ENCODE peak calls at places on chromosomes 5 and 9, in eight cellular contexts. One of them, this sample, is unnamed.

GRCh38 chr9:126902160-126902559 is 12.4 kb upstream of the RALGPS1 start:
- DNase-seq in activated CD4-positive, alpha-beta T cell treated with anti-CD3 and anti-CD28 coated beads, Interleukin-2, amount 50 U/mL, for 24 hours: no peak
- DNase-seq in GM18507: no peak
- DNase-seq in naive thymus-derived CD8-positive, alpha-beta T cell: no peak
- DNase-seq in cerebellar cortex: no peak
- DNase-seq in GM04503: no peak
- DNase-seq in HS-27A: no peak
- DNase-seq in stimulated activated naive CD8-positive, alpha-beta T cell treated with anti-CD3 and anti-CD28 coated beads, Interleukin-15, Interleukin-2, amounts not matched to agents 100 U/mL and 50 U/mL, for 24 hours: no peak
- DNase-seq in this sample: no peak

GRCh38 chr9:116074658-116075057 is 78.9 kb upstream of the PAPPA start:
- DNase-seq in GM04503: no peak
- DNase-seq in cerebellar cortex: no peak
- DNase-seq in activated CD4-positive, alpha-beta T cell treated with anti-CD3 and anti-CD28 coated beads, Interleukin-2, amount 50 U/mL, for 24 hours: no peak
- DNase-seq in HS-27A: no peak
- DNase-seq in naive thymus-derived CD8-positive, alpha-beta T cell: no peak
- DNase-seq in stimulated activated naive CD8-positive, alpha-beta T cell treated with anti-CD3 and anti-CD28 coated beads, Interleukin-15, Interleukin-2, amounts not matched to agents 100 U/mL and 50 U/mL, for 24 hours: no peak
- DNase-seq in GM18507: no peak
- DNase-seq in this sample: no peak

GRCh38 chr5:141135030-141135717 is at the start of gene PCDHB5:
- DNase-seq in activated CD4-positive, alpha-beta T cell treated with anti-CD3 and anti-CD28 coated beads, Interleukin-2, amount 50 U/mL, for 24 hours: no peak
- DNase-seq in cerebellar cortex: peak
- DNase-seq in naive thymus-derived CD8-positive, alpha-beta T cell: no peak
- DNase-seq in GM18507: no peak
- DNase-seq in HS-27A: no peak
- DNase-seq in stimulated activated naive CD8-positive, alpha-beta T cell treated with anti-CD3 and anti-CD28 coated beads, Interleukin-15, Interleukin-2, amounts not matched to agents 100 U/mL and 50 U/mL, for 24 hours: no peak
- DNase-seq in GM04503: no peak
- DNase-seq in this sample: no peak

GRCh38 chr5:170752257-170753215 is 31.0 kb upstream of the GABRP start:
- DNase-seq in naive thymus-derived CD8-positive, alpha-beta T cell: no peak
- DNase-seq in HS-27A: no peak
- DNase-seq in GM04503: no peak
- DNase-seq in activated CD4-positive, alpha-beta T cell treated with anti-CD3 and anti-CD28 coated beads, Interleukin-2, amount 50 U/mL, for 24 hours: no peak
- DNase-seq in cerebellar cortex: no peak
- DNase-seq in GM18507: no peak
- DNase-seq in stimulated activated naive CD8-positive, alpha-beta T cell treated with anti-CD3 and anti-CD28 coated beads, Interleukin-15, Interleukin-2, amounts not matched to agents 100 U/mL and 50 U/mL, for 24 hours: no peak
- DNase-seq in this sample: no peak

GRCh38 chr5:81838307-81838906 is 87.5 kb upstream of the SSBP2 start:
- DNase-seq in HS-27A: no peak
- DNase-seq in GM04503: no peak
- DNase-seq in GM18507: no peak
- DNase-seq in activated CD4-positive, alpha-beta T cell treated with anti-CD3 and anti-CD28 coated beads, Interleukin-2, amount 50 U/mL, for 24 hours: no peak
- DNase-seq in naive thymus-derived CD8-positive, alpha-beta T cell: no peak
- DNase-seq in cerebellar cortex: peak
- DNase-seq in stimulated activated naive CD8-positive, alpha-beta T cell treated with anti-CD3 and anti-CD28 coated beads, Interleukin-15, Interleukin-2, amounts not matched to agents 100 U/mL and 50 U/mL, for 24 hours: no peak
- DNase-seq in this sample: no peak

GRCh38 chr9:129816501-129817435 is 7.2 kb downstream of the TOR1A start:
- DNase-seq in GM18507: no peak
- DNase-seq in stimulated activated naive CD8-positive, alpha-beta T cell treated with anti-CD3 and anti-CD28 coated beads, Interleukin-15, Interleukin-2, amounts not matched to agents 100 U/mL and 50 U/mL, for 24 hours: no peak
- DNase-seq in GM04503: no peak
- DNase-seq in cerebellar cortex: peak
- DNase-seq in HS-27A: no peak
- DNase-seq in naive thymus-derived CD8-positive, alpha-beta T cell: no peak
- DNase-seq in activated CD4-positive, alpha-beta T cell treated with anti-CD3 and anti-CD28 coated beads, Interleukin-2, amount 50 U/mL, for 24 hours: no peak
- DNase-seq in this sample: no peak

GRCh38 chr5:55577353-55578060 is 42.7 kb upstream of the PLPP1 start:
- DNase-seq in stimulated activated naive CD8-positive, alpha-beta T cell treated with anti-CD3 and anti-CD28 coated beads, Interleukin-15, Interleukin-2, amounts not matched to agents 100 U/mL and 50 U/mL, for 24 hours: no peak
- DNase-seq in cerebellar cortex: no peak
- DNase-seq in GM18507: no peak
- DNase-seq in HS-27A: no peak
- DNase-seq in GM04503: no peak
- DNase-seq in naive thymus-derived CD8-positive, alpha-beta T cell: no peak
- DNase-seq in activated CD4-positive, alpha-beta T cell treated with anti-CD3 and anti-CD28 coated beads, Interleukin-2, amount 50 U/mL, for 24 hours: no peak
- DNase-seq in this sample: no peak

GRCh38 chr9:132447346-132447745 is 37.3 kb downstream of the CFAP77 start:
- DNase-seq in HS-27A: no peak
- DNase-seq in cerebellar cortex: no peak
- DNase-seq in naive thymus-derived CD8-positive, alpha-beta T cell: no peak
- DNase-seq in activated CD4-positive, alpha-beta T cell treated with anti-CD3 and anti-CD28 coated beads, Interleukin-2, amount 50 U/mL, for 24 hours: no peak
- DNase-seq in stimulated activated naive CD8-positive, alpha-beta T cell treated with anti-CD3 and anti-CD28 coated beads, Interleukin-15, Interleukin-2, amounts not matched to agents 100 U/mL and 50 U/mL, for 24 hours: no peak
- DNase-seq in GM18507: no peak
- DNase-seq in GM04503: no peak
- DNase-seq in this sample: no peak

GRCh38 chr5:173457482-173457881 is 129.3 kb upstream of the STC2 start:
- DNase-seq in cerebellar cortex: no peak
- DNase-seq in HS-27A: no peak
- DNase-seq in stimulated activated naive CD8-positive, alpha-beta T cell treated with anti-CD3 and anti-CD28 coated beads, Interleukin-15, Interleukin-2, amounts not matched to agents 100 U/mL and 50 U/mL, for 24 hours: no peak
- DNase-seq in GM18507: no peak
- DNase-seq in activated CD4-positive, alpha-beta T cell treated with anti-CD3 and anti-CD28 coated beads, Interleukin-2, amount 50 U/mL, for 24 hours: no peak
- DNase-seq in naive thymus-derived CD8-positive, alpha-beta T cell: no peak
- DNase-seq in GM04503: no peak
- DNase-seq in this sample: no peak

GRCh38 chr5:112418412-112419049 is 546 bp downstream of the EPB41L4A start:
- DNase-seq in GM04503: no peak
- DNase-seq in activated CD4-positive, alpha-beta T cell treated with anti-CD3 and anti-CD28 coated beads, Interleukin-2, amount 50 U/mL, for 24 hours: no peak
- DNase-seq in cerebellar cortex: no peak
- DNase-seq in naive thymus-derived CD8-positive, alpha-beta T cell: no peak
- DNase-seq in HS-27A: no peak
- DNase-seq in stimulated activated naive CD8-positive, alpha-beta T cell treated with anti-CD3 and anti-CD28 coated beads, Interleukin-15, Interleukin-2, amounts not matched to agents 100 U/mL and 50 U/mL, for 24 hours: peak
- DNase-seq in GM18507: no peak
- DNase-seq in this sample: no peak

GRCh38 chr5:143261748-143262392 is 141.6 kb downstream of the NR3C1 start:
- DNase-seq in activated CD4-positive, alpha-beta T cell treated with anti-CD3 and anti-CD28 coated beads, Interleukin-2, amount 50 U/mL, for 24 hours: no peak
- DNase-seq in cerebellar cortex: no peak
- DNase-seq in GM18507: no peak
- DNase-seq in naive thymus-derived CD8-positive, alpha-beta T cell: no peak
- DNase-seq in GM04503: no peak
- DNase-seq in stimulated activated naive CD8-positive, alpha-beta T cell treated with anti-CD3 and anti-CD28 coated beads, Interleukin-15, Interleukin-2, amounts not matched to agents 100 U/mL and 50 U/mL, for 24 hours: peak
- DNase-seq in HS-27A: no peak
- DNase-seq in this sample: no peak

GRCh38 chr9:22241611-22242010 is 205.0 kb upstream of the DMRTA1 start:
- DNase-seq in stimulated activated naive CD8-positive, alpha-beta T cell treated with anti-CD3 and anti-CD28 coated beads, Interleukin-15, Interleukin-2, amounts not matched to agents 100 U/mL and 50 U/mL, for 24 hours: no peak
- DNase-seq in GM18507: no peak
- DNase-seq in cerebellar cortex: no peak
- DNase-seq in GM04503: no peak
- DNase-seq in naive thymus-derived CD8-positive, alpha-beta T cell: no peak
- DNase-seq in activated CD4-positive, alpha-beta T cell treated with anti-CD3 and anti-CD28 coated beads, Interleukin-2, amount 50 U/mL, for 24 hours: no peak
- DNase-seq in HS-27A: no peak
- DNase-seq in this sample: no peak

GRCh38 chr9:137762414-137763061 is 115.0 kb upstream of the CACNA1B start:
- DNase-seq in activated CD4-positive, alpha-beta T cell treated with anti-CD3 and anti-CD28 coated beads, Interleukin-2, amount 50 U/mL, for 24 hours: no peak
- DNase-seq in naive thymus-derived CD8-positive, alpha-beta T cell: no peak
- DNase-seq in stimulated activated naive CD8-positive, alpha-beta T cell treated with anti-CD3 and anti-CD28 coated beads, Interleukin-15, Interleukin-2, amounts not matched to agents 100 U/mL and 50 U/mL, for 24 hours: no peak
- DNase-seq in HS-27A: no peak
- DNase-seq in GM18507: peak
- DNase-seq in cerebellar cortex: no peak
- DNase-seq in GM04503: no peak
- DNase-seq in this sample: peak

GRCh38 chr9:109212768-109213167 is 45.7 kb upstream of the FRRS1L start:
- DNase-seq in activated CD4-positive, alpha-beta T cell treated with anti-CD3 and anti-CD28 coated beads, Interleukin-2, amount 50 U/mL, for 24 hours: no peak
- DNase-seq in cerebellar cortex: no peak
- DNase-seq in stimulated activated naive CD8-positive, alpha-beta T cell treated with anti-CD3 and anti-CD28 coated beads, Interleukin-15, Interleukin-2, amounts not matched to agents 100 U/mL and 50 U/mL, for 24 hours: no peak
- DNase-seq in GM04503: no peak
- DNase-seq in naive thymus-derived CD8-positive, alpha-beta T cell: no peak
- DNase-seq in HS-27A: no peak
- DNase-seq in GM18507: no peak
- DNase-seq in this sample: no peak

GRCh38 chr5:151181818-151182217 is 24.2 kb upstream of the ANXA6 start:
- DNase-seq in GM18507: no peak
- DNase-seq in GM04503: no peak
- DNase-seq in naive thymus-derived CD8-positive, alpha-beta T cell: no peak
- DNase-seq in HS-27A: no peak
- DNase-seq in stimulated activated naive CD8-positive, alpha-beta T cell treated with anti-CD3 and anti-CD28 coated beads, Interleukin-15, Interleukin-2, amounts not matched to agents 100 U/mL and 50 U/mL, for 24 hours: no peak
- DNase-seq in activated CD4-positive, alpha-beta T cell treated with anti-CD3 and anti-CD28 coated beads, Interleukin-2, amount 50 U/mL, for 24 hours: no peak
- DNase-seq in cerebellar cortex: no peak
- DNase-seq in this sample: no peak

GRCh38 chr9:114313186-114313585 is 9.7 kb upstream of the ORM1 start:
- DNase-seq in HS-27A: no peak
- DNase-seq in GM18507: no peak
- DNase-seq in GM04503: no peak
- DNase-seq in activated CD4-positive, alpha-beta T cell treated with anti-CD3 and anti-CD28 coated beads, Interleukin-2, amount 50 U/mL, for 24 hours: no peak
- DNase-seq in cerebellar cortex: no peak
- DNase-seq in naive thymus-derived CD8-positive, alpha-beta T cell: no peak
- DNase-seq in stimulated activated naive CD8-positive, alpha-beta T cell treated with anti-CD3 and anti-CD28 coated beads, Interleukin-15, Interleukin-2, amounts not matched to agents 100 U/mL and 50 U/mL, for 24 hours: no peak
- DNase-seq in this sample: no peak

GRCh38 chr9:120344230-120344629 is 235.7 kb downstream of the CDK5RAP2 start:
- DNase-seq in cerebellar cortex: no peak
- DNase-seq in GM04503: peak
- DNase-seq in activated CD4-positive, alpha-beta T cell treated with anti-CD3 and anti-CD28 coated beads, Interleukin-2, amount 50 U/mL, for 24 hours: no peak
- DNase-seq in stimulated activated naive CD8-positive, alpha-beta T cell treated with anti-CD3 and anti-CD28 coated beads, Interleukin-15, Interleukin-2, amounts not matched to agents 100 U/mL and 50 U/mL, for 24 hours: no peak
- DNase-seq in GM18507: no peak
- DNase-seq in HS-27A: no peak
- DNase-seq in naive thymus-derived CD8-positive, alpha-beta T cell: no peak
- DNase-seq in this sample: no peak

GRCh38 chr9:88530051-88530450 is 4.9 kb upstream of the NXNL2 start:
- DNase-seq in naive thymus-derived CD8-positive, alpha-beta T cell: no peak
- DNase-seq in GM04503: peak
- DNase-seq in HS-27A: peak
- DNase-seq in stimulated activated naive CD8-positive, alpha-beta T cell treated with anti-CD3 and anti-CD28 coated beads, Interleukin-15, Interleukin-2, amounts not matched to agents 100 U/mL and 50 U/mL, for 24 hours: no peak
- DNase-seq in activated CD4-positive, alpha-beta T cell treated with anti-CD3 and anti-CD28 coated beads, Interleukin-2, amount 50 U/mL, for 24 hours: no peak
- DNase-seq in cerebellar cortex: peak
- DNase-seq in GM18507: no peak
- DNase-seq in this sample: no peak

GRCh38 chr5:172749076-172749475 is 21.9 kb downstream of the DUSP1 start:
- DNase-seq in HS-27A: no peak
- DNase-seq in GM18507: no peak
- DNase-seq in activated CD4-positive, alpha-beta T cell treated with anti-CD3 and anti-CD28 coated beads, Interleukin-2, amount 50 U/mL, for 24 hours: no peak
- DNase-seq in stimulated activated naive CD8-positive, alpha-beta T cell treated with anti-CD3 and anti-CD28 coated beads, Interleukin-15, Interleukin-2, amounts not matched to agents 100 U/mL and 50 U/mL, for 24 hours: no peak
- DNase-seq in naive thymus-derived CD8-positive, alpha-beta T cell: no peak
- DNase-seq in cerebellar cortex: no peak
- DNase-seq in GM04503: no peak
- DNase-seq in this sample: no peak

GRCh38 chr5:154482528-154483449 is 4.8 kb upstream of the HAND1 start:
- DNase-seq in stimulated activated naive CD8-positive, alpha-beta T cell treated with anti-CD3 and anti-CD28 coated beads, Interleukin-15, Interleukin-2, amounts not matched to agents 100 U/mL and 50 U/mL, for 24 hours: no peak
- DNase-seq in activated CD4-positive, alpha-beta T cell treated with anti-CD3 and anti-CD28 coated beads, Interleukin-2, amount 50 U/mL, for 24 hours: no peak
- DNase-seq in HS-27A: no peak
- DNase-seq in GM18507: no peak
- DNase-seq in naive thymus-derived CD8-positive, alpha-beta T cell: no peak
- DNase-seq in GM04503: no peak
- DNase-seq in cerebellar cortex: no peak
- DNase-seq in this sample: no peak

GRCh38 chr5:113212244-113212920 is 222.4 kb downstream of the TSSK1B start:
- DNase-seq in stimulated activated naive CD8-positive, alpha-beta T cell treated with anti-CD3 and anti-CD28 coated beads, Interleukin-15, Interleukin-2, amounts not matched to agents 100 U/mL and 50 U/mL, for 24 hours: no peak
- DNase-seq in HS-27A: no peak
- DNase-seq in cerebellar cortex: no peak
- DNase-seq in activated CD4-positive, alpha-beta T cell treated with anti-CD3 and anti-CD28 coated beads, Interleukin-2, amount 50 U/mL, for 24 hours: no peak
- DNase-seq in GM04503: no peak
- DNase-seq in GM18507: no peak
- DNase-seq in naive thymus-derived CD8-positive, alpha-beta T cell: no peak
- DNase-seq in this sample: no peak

GRCh38 chr5:165805756-165806155 is 2300.3 kb downstream of the MAT2B start:
- DNase-seq in stimulated activated naive CD8-positive, alpha-beta T cell treated with anti-CD3 and anti-CD28 coated beads, Interleukin-15, Interleukin-2, amounts not matched to agents 100 U/mL and 50 U/mL, for 24 hours: no peak
- DNase-seq in activated CD4-positive, alpha-beta T cell treated with anti-CD3 and anti-CD28 coated beads, Interleukin-2, amount 50 U/mL, for 24 hours: no peak
- DNase-seq in naive thymus-derived CD8-positive, alpha-beta T cell: no peak
- DNase-seq in GM18507: no peak
- DNase-seq in HS-27A: no peak
- DNase-seq in cerebellar cortex: peak
- DNase-seq in GM04503: no peak
- DNase-seq in this sample: no peak

GRCh38 chr9:72362680-72363139 is 2.3 kb downstream of the ZFAND5 start:
- DNase-seq in cerebellar cortex: peak
- DNase-seq in GM04503: peak
- DNase-seq in GM18507: no peak
- DNase-seq in HS-27A: no peak
- DNase-seq in activated CD4-positive, alpha-beta T cell treated with anti-CD3 and anti-CD28 coated beads, Interleukin-2, amount 50 U/mL, for 24 hours: peak
- DNase-seq in naive thymus-derived CD8-positive, alpha-beta T cell: peak
- DNase-seq in stimulated activated naive CD8-positive, alpha-beta T cell treated with anti-CD3 and anti-CD28 coated beads, Interleukin-15, Interleukin-2, amounts not matched to agents 100 U/mL and 50 U/mL, for 24 hours: peak
- DNase-seq in this sample: no peak

GRCh38 chr5:1930880-1931589 is 48.3 kb upstream of the IRX4 start:
- DNase-seq in naive thymus-derived CD8-positive, alpha-beta T cell: no peak
- DNase-seq in HS-27A: no peak
- DNase-seq in cerebellar cortex: peak
- DNase-seq in GM04503: no peak
- DNase-seq in GM18507: no peak
- DNase-seq in activated CD4-positive, alpha-beta T cell treated with anti-CD3 and anti-CD28 coated beads, Interleukin-2, amount 50 U/mL, for 24 hours: no peak
- DNase-seq in stimulated activated naive CD8-positive, alpha-beta T cell treated with anti-CD3 and anti-CD28 coated beads, Interleukin-15, Interleukin-2, amounts not matched to agents 100 U/mL and 50 U/mL, for 24 hours: no peak
- DNase-seq in this sample: no peak

GRCh38 chr5:88842784-88843183 is 40.2 kb downstream of the MEF2C start:
- DNase-seq in GM04503: no peak
- DNase-seq in stimulated activated naive CD8-positive, alpha-beta T cell treated with anti-CD3 and anti-CD28 coated beads, Interleukin-15, Interleukin-2, amounts not matched to agents 100 U/mL and 50 U/mL, for 24 hours: no peak
- DNase-seq in cerebellar cortex: no peak
- DNase-seq in naive thymus-derived CD8-positive, alpha-beta T cell: no peak
- DNase-seq in HS-27A: no peak
- DNase-seq in GM18507: no peak
- DNase-seq in activated CD4-positive, alpha-beta T cell treated with anti-CD3 and anti-CD28 coated beads, Interleukin-2, amount 50 U/mL, for 24 hours: no peak
- DNase-seq in this sample: no peak

GRCh38 chr5:96388186-96388585 is 44.9 kb downstream of the PCSK1 start:
- DNase-seq in GM04503: no peak
- DNase-seq in naive thymus-derived CD8-positive, alpha-beta T cell: no peak
- DNase-seq in GM18507: no peak
- DNase-seq in activated CD4-positive, alpha-beta T cell treated with anti-CD3 and anti-CD28 coated beads, Interleukin-2, amount 50 U/mL, for 24 hours: no peak
- DNase-seq in cerebellar cortex: no peak
- DNase-seq in stimulated activated naive CD8-positive, alpha-beta T cell treated with anti-CD3 and anti-CD28 coated beads, Interleukin-15, Interleukin-2, amounts not matched to agents 100 U/mL and 50 U/mL, for 24 hours: no peak
- DNase-seq in HS-27A: no peak
- DNase-seq in this sample: no peak

GRCh38 chr5:174328626-174329299 is 283.3 kb downstream of the NSG2 start:
- DNase-seq in GM04503: no peak
- DNase-seq in HS-27A: no peak
- DNase-seq in stimulated activated naive CD8-positive, alpha-beta T cell treated with anti-CD3 and anti-CD28 coated beads, Interleukin-15, Interleukin-2, amounts not matched to agents 100 U/mL and 50 U/mL, for 24 hours: no peak
- DNase-seq in GM18507: no peak
- DNase-seq in cerebellar cortex: peak
- DNase-seq in activated CD4-positive, alpha-beta T cell treated with anti-CD3 and anti-CD28 coated beads, Interleukin-2, amount 50 U/mL, for 24 hours: no peak
- DNase-seq in naive thymus-derived CD8-positive, alpha-beta T cell: no peak
- DNase-seq in this sample: no peak

GRCh38 chr5:1016036-1016435 is 7.4 kb downstream of the NKD2 start:
- DNase-seq in activated CD4-positive, alpha-beta T cell treated with anti-CD3 and anti-CD28 coated beads, Interleukin-2, amount 50 U/mL, for 24 hours: no peak
- DNase-seq in GM18507: no peak
- DNase-seq in naive thymus-derived CD8-positive, alpha-beta T cell: no peak
- DNase-seq in stimulated activated naive CD8-positive, alpha-beta T cell treated with anti-CD3 and anti-CD28 coated beads, Interleukin-15, Interleukin-2, amounts not matched to agents 100 U/mL and 50 U/mL, for 24 hours: no peak
- DNase-seq in HS-27A: no peak
- DNase-seq in cerebellar cortex: no peak
- DNase-seq in GM04503: no peak
- DNase-seq in this sample: no peak

GRCh38 chr9:79742145-79742820 is 170.5 kb downstream of the TLE4 start:
- DNase-seq in GM04503: no peak
- DNase-seq in stimulated activated naive CD8-positive, alpha-beta T cell treated with anti-CD3 and anti-CD28 coated beads, Interleukin-15, Interleukin-2, amounts not matched to agents 100 U/mL and 50 U/mL, for 24 hours: no peak
- DNase-seq in activated CD4-positive, alpha-beta T cell treated with anti-CD3 and anti-CD28 coated beads, Interleukin-2, amount 50 U/mL, for 24 hours: no peak
- DNase-seq in naive thymus-derived CD8-positive, alpha-beta T cell: no peak
- DNase-seq in GM18507: no peak
- DNase-seq in cerebellar cortex: peak
- DNase-seq in HS-27A: no peak
- DNase-seq in this sample: no peak

GRCh38 chr5:81679885-81680284 is 71.0 kb downstream of the SSBP2 start:
- DNase-seq in activated CD4-positive, alpha-beta T cell treated with anti-CD3 and anti-CD28 coated beads, Interleukin-2, amount 50 U/mL, for 24 hours: no peak
- DNase-seq in GM04503: no peak
- DNase-seq in stimulated activated naive CD8-positive, alpha-beta T cell treated with anti-CD3 and anti-CD28 coated beads, Interleukin-15, Interleukin-2, amounts not matched to agents 100 U/mL and 50 U/mL, for 24 hours: no peak
- DNase-seq in cerebellar cortex: no peak
- DNase-seq in naive thymus-derived CD8-positive, alpha-beta T cell: no peak
- DNase-seq in HS-27A: no peak
- DNase-seq in GM18507: no peak
- DNase-seq in this sample: no peak

GRCh38 chr5:171323806-171324632 is 15.0 kb downstream of the TLX3 start:
- DNase-seq in GM18507: no peak
- DNase-seq in HS-27A: no peak
- DNase-seq in GM04503: no peak
- DNase-seq in activated CD4-positive, alpha-beta T cell treated with anti-CD3 and anti-CD28 coated beads, Interleukin-2, amount 50 U/mL, for 24 hours: no peak
- DNase-seq in cerebellar cortex: no peak
- DNase-seq in naive thymus-derived CD8-positive, alpha-beta T cell: no peak
- DNase-seq in stimulated activated naive CD8-positive, alpha-beta T cell treated with anti-CD3 and anti-CD28 coated beads, Interleukin-15, Interleukin-2, amounts not matched to agents 100 U/mL and 50 U/mL, for 24 hours: no peak
- DNase-seq in this sample: no peak

GRCh38 chr9:75636427-75637045 is 253.9 kb upstream of the PCSK5 start:
- DNase-seq in cerebellar cortex: no peak
- DNase-seq in activated CD4-positive, alpha-beta T cell treated with anti-CD3 and anti-CD28 coated beads, Interleukin-2, amount 50 U/mL, for 24 hours: no peak
- DNase-seq in GM04503: no peak
- DNase-seq in stimulated activated naive CD8-positive, alpha-beta T cell treated with anti-CD3 and anti-CD28 coated beads, Interleukin-15, Interleukin-2, amounts not matched to agents 100 U/mL and 50 U/mL, for 24 hours: no peak
- DNase-seq in GM18507: no peak
- DNase-seq in HS-27A: no peak
- DNase-seq in naive thymus-derived CD8-positive, alpha-beta T cell: no peak
- DNase-seq in this sample: no peak

GRCh38 chr5:94908889-94909480 is 290.5 kb downstream of the SLF1 start:
- DNase-seq in HS-27A: no peak
- DNase-seq in GM18507: no peak
- DNase-seq in stimulated activated naive CD8-positive, alpha-beta T cell treated with anti-CD3 and anti-CD28 coated beads, Interleukin-15, Interleukin-2, amounts not matched to agents 100 U/mL and 50 U/mL, for 24 hours: peak
- DNase-seq in naive thymus-derived CD8-positive, alpha-beta T cell: no peak
- DNase-seq in cerebellar cortex: peak
- DNase-seq in GM04503: peak
- DNase-seq in activated CD4-positive, alpha-beta T cell treated with anti-CD3 and anti-CD28 coated beads, Interleukin-2, amount 50 U/mL, for 24 hours: no peak
- DNase-seq in this sample: no peak

GRCh38 chr5:31898246-31898645 is 259.3 kb downstream of the PDZD2 start:
- DNase-seq in stimulated activated naive CD8-positive, alpha-beta T cell treated with anti-CD3 and anti-CD28 coated beads, Interleukin-15, Interleukin-2, amounts not matched to agents 100 U/mL and 50 U/mL, for 24 hours: no peak
- DNase-seq in activated CD4-positive, alpha-beta T cell treated with anti-CD3 and anti-CD28 coated beads, Interleukin-2, amount 50 U/mL, for 24 hours: no peak
- DNase-seq in GM04503: no peak
- DNase-seq in GM18507: no peak
- DNase-seq in naive thymus-derived CD8-positive, alpha-beta T cell: no peak
- DNase-seq in HS-27A: no peak
- DNase-seq in cerebellar cortex: no peak
- DNase-seq in this sample: no peak

This sample was measured in GM12891.